ENCODE peak calls at places on chromosomes 13 and 19, in eight cellular contexts. F, J, M, N, A, Z, C and I are unnamed samples.

GRCh38 chr13:113912596-113912995 is 48.7 kb upstream of the GAS6 start:
- DNase-seq in F (no peak), J (no peak), M (no peak), N (no peak), A (no peak), Z (no peak), C (no peak), I (no peak)

GRCh38 chr19:49150944-49151243 is 4.3 kb downstream of the HRC start:
- DNase-seq in F (no peak), J (no peak), M (no peak), N (no peak), A (no peak), Z (no peak), C (no peak), I (no peak)

GRCh38 chr13:98930014-98930625 is 47.7 kb downstream of the DOCK9 start:
- DNase-seq in F (no peak), J (no peak), M (no peak), N (no peak), A (no peak), Z (no peak), C (no peak), I (no peak)

GRCh38 chr13:40342461-40342860 is 324.0 kb downstream of the FOXO1 start:
- DNase-seq in F (no peak), J (no peak), M (no peak), N (no peak), A (no peak), Z (no peak), C (no peak), I (no peak)

GRCh38 chr19:6906559-6906958 is 19.2 kb downstream of the ADGRE1 start:
- DNase-seq in F (no peak), J (no peak), M (no peak), N (no peak), A (no peak), Z (no peak), C (no peak), I (no peak)

GRCh38 chr19:44588753-44589112 is 24.6 kb upstream of the IGSF23 start:
- DNase-seq in F (no peak), J (no peak), M (no peak), N (no peak), A (no peak), Z (no peak), C (no peak), I (no peak)

GRCh38 chr19:52535831-52536800 is 8.6 kb downstream of the ZNF808 start:
- DNase-seq in F (peak; percentile 96), J (peak; percentile 88), M (peak; percentile 94), N (peak; percentile 77), A (peak; percentile 71), Z (peak; percentile 78), C (peak; percentile 94), I (peak; percentile 66)

GRCh38 chr13:59893261-59893660 is 270.5 kb downstream of the DIAPH3 start:
- DNase-seq in F (no peak), J (no peak), M (no peak), N (no peak), A (no peak), Z (no peak), C (no peak), I (no peak)

GRCh38 chr19:56321254-56321980 is 6.8 kb upstream of the ZSCAN5A start:
- DNase-seq in F (no peak), J (no peak), M (no peak), N (no peak), A (no peak), Z (no peak), C (no peak), I (no peak)

GRCh38 chr13:48074006-48074405 is 20.9 kb downstream of the MED4 start:
- DNase-seq in F (no peak), J (no peak), M (no peak), N (no peak), A (no peak), Z (no peak), C (no peak), I (no peak)

GRCh38 chr13:33870046-33870668 is 52.2 kb downstream of the RFC3 start:
- DNase-seq in F (no peak), J (no peak), M (no peak), N (peak; percentile 60), A (no peak), Z (no peak), C (no peak), I (no peak)

GRCh38 chr13:105139380-105140285 is 1395.8 kb downstream of the EFNB2 start:
- DNase-seq in F (no peak), J (peak; percentile 32), M (peak; percentile 65), N (peak; percentile 38), A (peak; percentile 76), Z (peak; percentile 18), C (peak; percentile 26), I (peak; percentile 34)

GRCh38 chr19:14475251-14476073 is at the start of gene PTGER1:
- DNase-seq in F (peak; percentile 69), J (peak; percentile 35), M (no peak), N (no peak), A (peak; percentile 58), Z (no peak), C (no peak), I (no peak)

GRCh38 chr13:72293206-72293605 is 426.2 kb upstream of the DACH1 start:
- DNase-seq in F (no peak), J (no peak), M (no peak), N (no peak), A (no peak), Z (no peak), C (no peak), I (no peak)

GRCh38 chr13:62293081-62293480 is 877.4 kb upstream of the PCDH20 start:
- DNase-seq in F (no peak), J (no peak), M (no peak), N (no peak), A (peak; percentile 24), Z (no peak), C (no peak), I (no peak)
- H3K27me3 ChIP-seq in F (no peaks in the 10 kb centered on the region), J (no peaks in the 10 kb centered on the region), M (no peaks in the 10 kb centered on the region), N (no peaks in the 10 kb centered on the region), A (no peaks in the 10 kb centered on the region), Z (no peaks in the 10 kb centered on the region), C (no peaks in the 10 kb centered on the region), I (no peaks in the 10 kb centered on the region)

DNA sequence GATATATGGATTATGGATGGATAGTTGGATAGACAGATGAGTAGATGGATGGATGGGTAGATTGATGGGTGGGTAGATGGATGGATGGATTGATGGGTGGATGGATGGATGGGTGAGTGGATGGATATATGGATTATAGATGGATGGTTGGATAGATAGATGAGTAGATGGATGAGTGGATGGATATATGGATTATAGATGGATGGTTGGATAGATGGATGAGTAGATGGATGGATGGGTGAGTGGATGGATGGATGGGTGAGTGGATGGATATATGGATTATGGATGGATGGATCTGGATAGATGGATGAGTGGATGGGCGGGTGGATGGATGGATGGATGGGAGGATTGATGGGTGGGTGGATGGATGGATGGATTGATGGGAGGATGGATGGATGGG is 36.4 kb upstream of the TNFAIP8L1 start:
- DNase-seq in F (no peak), J (no peak), M (no peak), N (no peak), A (no peak), Z (no peak), C (no peak), I (no peak)
- H3K27me3 ChIP-seq in F (peaks cover 32% of the 10 kb centered on the region), J (no peaks in the 10 kb centered on the region), M (no peaks in the 10 kb centered on the region), N (no peaks in the 10 kb centered on the region), A (peaks cover 8% of the 10 kb centered on the region), Z (peaks cover 3% of the 10 kb centered on the region), C (peaks cover 46% of the 10 kb centered on the region), I (peaks cover 7% of the 10 kb centered on the region)

GRCh38 chr19:50207730-50208129 is 4.3 kb downstream of the MYH14 start:
- DNase-seq in F (no peak), J (no peak), M (no peak), N (no peak), A (no peak), Z (no peak), C (no peak), I (no peak)

GRCh38 chr19:50205681-50206138 is 2.3 kb downstream of the MYH14 start:
- DNase-seq in F (peak; percentile 9), J (no peak), M (no peak), N (peak; percentile 74), A (no peak), Z (peak; percentile 71), C (no peak), I (no peak)

GRCh38 chr19:50204811-50205675 is 1.6 kb downstream of the MYH14 start:
- DNase-seq in F (peak; percentile 93), J (no peak), M (no peak), N (peak; percentile 94), A (no peak), Z (peak; percentile 78), C (peak; percentile 65), I (no peak)

GRCh38 chr19:50204081-50204428 is 633 bp downstream of the MYH14 start:
- DNase-seq in F (no peak), J (no peak), M (no peak), N (no peak), A (no peak), Z (no peak), C (no peak), I (no peak)

GRCh38 chr19:50206191-50206590 is 2.8 kb downstream of the MYH14 start:
- DNase-seq in F (no peak), J (no peak), M (no peak), N (no peak), A (no peak), Z (no peak), C (no peak), I (no peak)
- H3K27me3 ChIP-seq in F (peaks cover 51% of the 10 kb centered on the region), J (peaks cover 28% of the 10 kb centered on the region), M (no peaks in the 10 kb centered on the region), N (no peaks in the 10 kb centered on the region), A (no peaks in the 10 kb centered on the region), Z (no peaks in the 10 kb centered on the region), C (peaks cover 57% of the 10 kb centered on the region), I (peaks cover 2% of the 10 kb centered on the region)

GRCh38 chr19:1447565-1447903 is 2.4 kb upstream of the APC2 start:
- DNase-seq in F (no peak), J (no peak), M (no peak), N (no peak), A (no peak), Z (no peak), C (no peak), I (no peak)
- H3K27me3 ChIP-seq in F (peaks cover 83% of the 10 kb centered on the region), J (peaks cover 73% of the 10 kb centered on the region), M (peaks cover 3% of the 10 kb centered on the region), N (peaks cover 4% of the 10 kb centered on the region), A (peaks cover 52% of the 10 kb centered on the region), Z (peaks cover 41% of the 10 kb centered on the region), C (peaks cover 74% of the 10 kb centered on the region), I (peaks cover 53% of the 10 kb centered on the region)

DNA sequence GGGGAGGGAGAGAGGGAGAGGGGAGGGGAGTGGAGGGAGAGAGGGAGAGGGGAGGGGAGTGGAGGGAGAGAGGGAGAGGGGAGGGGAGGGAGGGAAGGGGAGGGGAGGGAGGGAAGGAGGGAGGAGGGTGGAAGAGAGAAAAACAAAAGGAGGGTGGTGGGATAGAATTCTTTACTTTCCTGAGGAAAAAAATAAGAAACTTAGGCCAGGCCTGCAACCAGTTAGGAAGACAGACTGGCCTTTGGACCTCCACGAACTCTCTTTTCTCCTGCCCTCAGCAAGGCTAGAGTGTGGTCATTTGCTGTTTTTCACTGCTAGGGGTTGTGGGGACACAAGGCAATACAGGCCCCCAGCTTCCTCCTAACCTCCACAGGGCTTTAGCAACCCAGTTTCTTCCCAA is 4.2 kb downstream of the CCDC8 start:
- DNase-seq in F (no peak), J (no peak), M (no peak), N (no peak), A (no peak), Z (no peak), C (no peak), I (no peak)
- H3K27me3 ChIP-seq in F (peaks cover 71% of the 10 kb centered on the region), J (no peaks in the 10 kb centered on the region), M (no peaks in the 10 kb centered on the region), N (no peaks in the 10 kb centered on the region), A (peaks cover 4% of the 10 kb centered on the region), Z (no peaks in the 10 kb centered on the region), C (peaks cover 60% of the 10 kb centered on the region), I (no peaks in the 10 kb centered on the region)